ENCODE peak calls at places on chromosomes 2 and 18, in eight cellular contexts. One of them, this sample, is unnamed.

GRCh38 chr2:230915297-230915696 is 9.7 kb downstream of the GPR55 start:
- DNase-seq in adipocyte: no peak
- DNase-seq in upper lobe of right lung: peak; percentile 29
- DNase-seq in body of pancreas: no peak
- DNase-seq in tibial artery: no peak
- DNase-seq in Peyer's patch: no peak
- DNase-seq in lower lobe of right lung: no peak
- DNase-seq in kidney epithelial cell: no peak
- DNase-seq in this sample: peak; percentile 22

GRCh38 chr2:237097911-237098702 is 12.4 kb downstream of the COPS8 start:
- DNase-seq in Peyer's patch: no peak
- DNase-seq in lower lobe of right lung: no peak
- DNase-seq in tibial artery: no peak
- DNase-seq in body of pancreas: no peak
- DNase-seq in adipocyte: peak; percentile 89
- DNase-seq in upper lobe of right lung: no peak
- DNase-seq in kidney epithelial cell: peak; percentile 47
- DNase-seq in this sample: peak; percentile 75

GRCh38 chr2:177078416-177078815 is 134.2 kb upstream of the HNRNPA3 start:
- DNase-seq in upper lobe of right lung: peak; percentile 87
- DNase-seq in kidney epithelial cell: no peak
- DNase-seq in adipocyte: no peak
- DNase-seq in tibial artery: no peak
- DNase-seq in lower lobe of right lung: peak; percentile 75
- DNase-seq in body of pancreas: peak; percentile 30
- DNase-seq in Peyer's patch: peak; percentile 49
- DNase-seq in this sample: no peak

GRCh38 chr2:144712277-144712944 is 192.5 kb upstream of the ZEB2 start:
- DNase-seq in adipocyte: peak; percentile 58
- DNase-seq in body of pancreas: no peak
- DNase-seq in tibial artery: no peak
- DNase-seq in upper lobe of right lung: no peak
- DNase-seq in lower lobe of right lung: no peak
- DNase-seq in kidney epithelial cell: no peak
- DNase-seq in Peyer's patch: no peak
- DNase-seq in this sample: no peak

GRCh38 chr2:39080152-39080551 is 40.7 kb downstream of the SOS1 start:
- DNase-seq in kidney epithelial cell: no peak
- DNase-seq in upper lobe of right lung: no peak
- DNase-seq in lower lobe of right lung: no peak
- DNase-seq in body of pancreas: no peak
- DNase-seq in adipocyte: no peak
- DNase-seq in tibial artery: no peak
- DNase-seq in Peyer's patch: no peak
- DNase-seq in this sample: no peak

GRCh38 chr2:158732573-158733429 is 62.3 kb upstream of the DAPL1 start:
- DNase-seq in lower lobe of right lung: no peak
- DNase-seq in kidney epithelial cell: no peak
- DNase-seq in body of pancreas: no peak
- DNase-seq in tibial artery: no peak
- DNase-seq in Peyer's patch: no peak
- DNase-seq in upper lobe of right lung: no peak
- DNase-seq in adipocyte: no peak
- DNase-seq in this sample: no peak

GRCh38 chr2:229408356-229408755 is 137.3 kb upstream of the PID1 start:
- DNase-seq in kidney epithelial cell: peak; percentile 88
- DNase-seq in upper lobe of right lung: no peak
- DNase-seq in Peyer's patch: peak; percentile 73
- DNase-seq in tibial artery: peak; percentile 86
- DNase-seq in lower lobe of right lung: no peak
- DNase-seq in body of pancreas: no peak
- DNase-seq in adipocyte: peak; percentile 95
- DNase-seq in this sample: peak; percentile 96

GRCh38 chr2:17590342-17590911 is 49.9 kb downstream of the VSNL1 start:
- DNase-seq in lower lobe of right lung: no peak
- DNase-seq in kidney epithelial cell: no peak
- DNase-seq in tibial artery: no peak
- DNase-seq in Peyer's patch: no peak
- DNase-seq in body of pancreas: no peak
- DNase-seq in adipocyte: no peak
- DNase-seq in upper lobe of right lung: no peak
- DNase-seq in this sample: no peak

GRCh38 chr2:203453858-203454451 is 81.1 kb downstream of the RAPH1 start:
- DNase-seq in lower lobe of right lung: no peak
- DNase-seq in Peyer's patch: peak; percentile 55
- DNase-seq in adipocyte: peak; percentile 83
- DNase-seq in kidney epithelial cell: no peak
- DNase-seq in upper lobe of right lung: no peak
- DNase-seq in body of pancreas: no peak
- DNase-seq in tibial artery: no peak
- DNase-seq in this sample: peak; percentile 42

GRCh38 chr2:167380555-167380954 is 492.3 kb downstream of the XIRP2 start:
- DNase-seq in lower lobe of right lung: no peak
- DNase-seq in upper lobe of right lung: no peak
- DNase-seq in adipocyte: no peak
- DNase-seq in Peyer's patch: no peak
- DNase-seq in body of pancreas: no peak
- DNase-seq in kidney epithelial cell: no peak
- DNase-seq in tibial artery: no peak
- DNase-seq in this sample: no peak

GRCh38 chr2:72570401-72570800 is 255.4 kb downstream of the EXOC6B start:
- DNase-seq in body of pancreas: no peak
- DNase-seq in lower lobe of right lung: no peak
- DNase-seq in kidney epithelial cell: no peak
- DNase-seq in Peyer's patch: no peak
- DNase-seq in adipocyte: no peak
- DNase-seq in tibial artery: no peak
- DNase-seq in upper lobe of right lung: no peak
- DNase-seq in this sample: peak; percentile 61

GRCh38 chr2:226985227-226985946 is 149.5 kb downstream of the RHBDD1 start:
- DNase-seq in adipocyte: peak; percentile 90
- DNase-seq in tibial artery: peak; percentile 58
- DNase-seq in upper lobe of right lung: no peak
- DNase-seq in kidney epithelial cell: peak; percentile 12
- DNase-seq in lower lobe of right lung: no peak
- DNase-seq in Peyer's patch: peak; percentile 64
- DNase-seq in body of pancreas: peak; percentile 38
- DNase-seq in this sample: peak; percentile 67

GRCh38 chr18:63553117-63553516 is 10.9 kb downstream of the SERPINB12 start:
- DNase-seq in adipocyte: peak; percentile 93
- DNase-seq in tibial artery: no peak
- DNase-seq in kidney epithelial cell: peak; percentile 79
- DNase-seq in body of pancreas: no peak
- DNase-seq in upper lobe of right lung: no peak
- DNase-seq in Peyer's patch: no peak
- DNase-seq in lower lobe of right lung: no peak
- DNase-seq in this sample: peak; percentile 3

GRCh38 chr2:178506101-178506500 is 25.8 kb downstream of the PLEKHA3 start:
- DNase-seq in Peyer's patch: no peak
- DNase-seq in body of pancreas: no peak
- DNase-seq in tibial artery: no peak
- DNase-seq in kidney epithelial cell: no peak
- DNase-seq in adipocyte: no peak
- DNase-seq in upper lobe of right lung: no peak
- DNase-seq in lower lobe of right lung: no peak
- DNase-seq in this sample: no peak

GRCh38 chr2:20501974-20502373 is 55.1 kb downstream of the RHOB start:
- DNase-seq in adipocyte: peak; percentile 93
- DNase-seq in body of pancreas: no peak
- DNase-seq in upper lobe of right lung: no peak
- DNase-seq in kidney epithelial cell: peak; percentile 72
- DNase-seq in tibial artery: no peak
- DNase-seq in Peyer's patch: no peak
- DNase-seq in lower lobe of right lung: no peak
- DNase-seq in this sample: peak; percentile 62

GRCh38 chr2:101883860-101884259 is 107.9 kb upstream of the IL1R2 start:
- DNase-seq in upper lobe of right lung: no peak
- DNase-seq in lower lobe of right lung: no peak
- DNase-seq in kidney epithelial cell: no peak
- DNase-seq in Peyer's patch: no peak
- DNase-seq in body of pancreas: peak; percentile 21
- DNase-seq in adipocyte: peak; percentile 83
- DNase-seq in tibial artery: no peak
- DNase-seq in this sample: no peak

GRCh38 chr2:101889460-101890098 is 102.2 kb upstream of the IL1R2 start:
- DNase-seq in upper lobe of right lung: no peak
- DNase-seq in kidney epithelial cell: no peak
- DNase-seq in adipocyte: no peak
- DNase-seq in tibial artery: no peak
- DNase-seq in lower lobe of right lung: no peak
- DNase-seq in Peyer's patch: no peak
- DNase-seq in body of pancreas: no peak
- DNase-seq in this sample: no peak

GRCh38 chr2:101882948-101883347 is 108.8 kb upstream of the IL1R2 start:
- DNase-seq in kidney epithelial cell: no peak
- DNase-seq in body of pancreas: no peak
- DNase-seq in Peyer's patch: no peak
- DNase-seq in tibial artery: no peak
- DNase-seq in upper lobe of right lung: no peak
- DNase-seq in adipocyte: no peak
- DNase-seq in lower lobe of right lung: no peak
- DNase-seq in this sample: no peak

GRCh38 chr2:101884423-101884822 is 107.3 kb upstream of the IL1R2 start:
- DNase-seq in Peyer's patch: no peak
- DNase-seq in tibial artery: no peak
- DNase-seq in adipocyte: no peak
- DNase-seq in body of pancreas: no peak
- DNase-seq in lower lobe of right lung: no peak
- DNase-seq in upper lobe of right lung: no peak
- DNase-seq in kidney epithelial cell: no peak
- DNase-seq in this sample: no peak

DNA sequence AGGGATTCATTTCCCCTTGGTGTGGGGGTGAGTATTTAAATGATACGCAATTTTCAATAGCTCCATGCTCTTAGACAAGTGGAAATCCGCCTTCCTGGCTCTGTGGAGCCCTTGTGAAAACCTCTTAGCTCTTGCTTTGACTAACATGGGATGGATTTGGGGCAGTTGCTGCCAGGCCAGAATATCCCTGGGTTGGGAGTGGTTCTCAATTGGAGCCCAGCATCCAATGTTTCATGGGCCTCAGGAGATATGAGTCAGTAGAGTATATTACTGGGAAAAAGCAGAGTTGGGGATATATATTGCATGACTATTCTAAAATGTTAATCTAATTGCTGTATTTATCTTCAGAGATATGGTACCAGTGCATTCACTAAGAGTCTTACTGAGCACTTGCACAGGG is 104.4 kb upstream of the IL1R2 start:
- DNase-seq in tibial artery: no peak
- DNase-seq in adipocyte: no peak
- DNase-seq in kidney epithelial cell: no peak
- DNase-seq in upper lobe of right lung: no peak
- DNase-seq in body of pancreas: no peak
- DNase-seq in lower lobe of right lung: no peak
- DNase-seq in Peyer's patch: no peak
- DNase-seq in this sample: no peak
- H3K36me3 ChIP-seq in tibial artery: peaks cover 60% of the 10 kb centered on the region
- H3K36me3 ChIP-seq in adipocyte: peaks cover 83% of the 10 kb centered on the region
- H3K36me3 ChIP-seq in kidney epithelial cell: peaks cover 2% of the 10 kb centered on the region
- H3K36me3 ChIP-seq in upper lobe of right lung: peaks cover 83% of the 10 kb centered on the region
- H3K36me3 ChIP-seq in body of pancreas: peaks cover 13% of the 10 kb centered on the region
- H3K36me3 ChIP-seq in lower lobe of right lung: peaks cover 95% of the 10 kb centered on the region
- H3K36me3 ChIP-seq in Peyer's patch: no peaks in the 10 kb centered on the region
- H3K36me3 ChIP-seq in this sample: peaks cover 86% of the 10 kb centered on the region

DNA sequence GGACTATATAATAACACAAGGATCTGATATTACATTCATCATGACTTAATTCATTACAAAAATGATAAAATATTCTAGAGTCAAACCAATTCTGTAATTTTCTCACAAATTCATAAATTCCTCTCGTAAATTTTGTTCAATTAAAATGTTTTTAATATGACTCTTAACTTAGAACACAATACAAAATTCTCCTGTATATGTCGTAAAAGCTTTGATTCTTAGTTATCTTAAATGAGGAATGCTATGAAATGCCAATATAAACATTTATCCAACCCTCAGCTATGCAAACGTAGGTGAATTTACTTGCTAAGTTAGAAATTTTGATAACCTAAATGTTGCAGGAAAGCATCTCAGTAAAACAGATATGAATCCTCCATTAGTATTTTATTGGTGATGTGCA is 28.9 kb downstream of the ARHGAP15 start:
- DNase-seq in lower lobe of right lung: no peak
- DNase-seq in upper lobe of right lung: no peak
- DNase-seq in body of pancreas: no peak
- DNase-seq in adipocyte: no peak
- DNase-seq in Peyer's patch: no peak
- DNase-seq in kidney epithelial cell: no peak
- DNase-seq in tibial artery: no peak
- DNase-seq in this sample: no peak
- H3K36me3 ChIP-seq in lower lobe of right lung: no peaks in the 10 kb centered on the region
- H3K36me3 ChIP-seq in upper lobe of right lung: no peaks in the 10 kb centered on the region
- H3K36me3 ChIP-seq in body of pancreas: no peaks in the 10 kb centered on the region
- H3K36me3 ChIP-seq in adipocyte: no peaks in the 10 kb centered on the region
- H3K36me3 ChIP-seq in Peyer's patch: no peaks in the 10 kb centered on the region
- H3K36me3 ChIP-seq in kidney epithelial cell: no peaks in the 10 kb centered on the region
- H3K36me3 ChIP-seq in tibial artery: no peaks in the 10 kb centered on the region
- H3K36me3 ChIP-seq in this sample: no peaks in the 10 kb centered on the region

GRCh38 chr18:55235094-55235461 is 275.8 kb upstream of the CCDC68 start:
- DNase-seq in kidney epithelial cell: no peak
- DNase-seq in upper lobe of right lung: no peak
- DNase-seq in Peyer's patch: no peak
- DNase-seq in adipocyte: no peak
- DNase-seq in lower lobe of right lung: no peak
- DNase-seq in body of pancreas: no peak
- DNase-seq in tibial artery: no peak
- DNase-seq in this sample: no peak

GRCh38 chr18:55234366-55235093 is 275.3 kb upstream of the CCDC68 start:
- DNase-seq in body of pancreas: peak; percentile 84
- DNase-seq in adipocyte: peak; percentile 90
- DNase-seq in tibial artery: peak; percentile 78
- DNase-seq in lower lobe of right lung: peak; percentile 66
- DNase-seq in upper lobe of right lung: peak; percentile 71
- DNase-seq in Peyer's patch: peak; percentile 90
- DNase-seq in kidney epithelial cell: peak; percentile 43
- DNase-seq in this sample: peak; percentile 60

GRCh38 chr18:55239764-55240163 is 280.5 kb upstream of the CCDC68 start:
- DNase-seq in adipocyte: no peak
- DNase-seq in lower lobe of right lung: no peak
- DNase-seq in upper lobe of right lung: no peak
- DNase-seq in kidney epithelial cell: no peak
- DNase-seq in body of pancreas: no peak
- DNase-seq in tibial artery: no peak
- DNase-seq in Peyer's patch: no peak
- DNase-seq in this sample: no peak

GRCh38 chr18:55236150-55236931 is 277.1 kb upstream of the CCDC68 start:
- DNase-seq in lower lobe of right lung: no peak
- DNase-seq in upper lobe of right lung: no peak
- DNase-seq in adipocyte: peak; percentile 65
- DNase-seq in body of pancreas: no peak
- DNase-seq in kidney epithelial cell: no peak
- DNase-seq in tibial artery: peak; percentile 37
- DNase-seq in Peyer's patch: no peak
- DNase-seq in this sample: no peak

GRCh38 chr18:55237665-55238064 is 278.4 kb upstream of the CCDC68 start:
- DNase-seq in Peyer's patch: no peak
- DNase-seq in lower lobe of right lung: no peak
- DNase-seq in tibial artery: no peak
- DNase-seq in body of pancreas: no peak
- DNase-seq in adipocyte: no peak
- DNase-seq in upper lobe of right lung: no peak
- DNase-seq in kidney epithelial cell: no peak
- DNase-seq in this sample: no peak
- H3K36me3 ChIP-seq in Peyer's patch: no peaks in the 10 kb centered on the region
- H3K36me3 ChIP-seq in lower lobe of right lung: peaks cover 16% of the 10 kb centered on the region
- H3K36me3 ChIP-seq in tibial artery: peaks cover 9% of the 10 kb centered on the region
- H3K36me3 ChIP-seq in body of pancreas: no peaks in the 10 kb centered on the region
- H3K36me3 ChIP-seq in adipocyte: peaks cover 25% of the 10 kb centered on the region
- H3K36me3 ChIP-seq in upper lobe of right lung: peaks cover 18% of the 10 kb centered on the region
- H3K36me3 ChIP-seq in kidney epithelial cell: no peaks in the 10 kb centered on the region
- H3K36me3 ChIP-seq in this sample: peaks cover 15% of the 10 kb centered on the region

GRCh38 chr18:46079336-46079735 is 7.3 kb upstream of the PSTPIP2 start:
- DNase-seq in Peyer's patch: no peak
- DNase-seq in upper lobe of right lung: no peak
- DNase-seq in kidney epithelial cell: no peak
- DNase-seq in tibial artery: no peak
- DNase-seq in adipocyte: no peak
- DNase-seq in lower lobe of right lung: no peak
- DNase-seq in body of pancreas: no peak
- DNase-seq in this sample: no peak
- H3K36me3 ChIP-seq in Peyer's patch: no peaks in the 10 kb centered on the region
- H3K36me3 ChIP-seq in upper lobe of right lung: peaks cover 59% of the 10 kb centered on the region
- H3K36me3 ChIP-seq in kidney epithelial cell: no peaks in the 10 kb centered on the region
- H3K36me3 ChIP-seq in tibial artery: peaks cover 70% of the 10 kb centered on the region
- H3K36me3 ChIP-seq in adipocyte: peaks cover 64% of the 10 kb centered on the region
- H3K36me3 ChIP-seq in lower lobe of right lung: peaks cover 69% of the 10 kb centered on the region
- H3K36me3 ChIP-seq in body of pancreas: peaks cover 24% of the 10 kb centered on the region
- H3K36me3 ChIP-seq in this sample: peaks cover 68% of the 10 kb centered on the region